ENCODE peak calls at places on chromosomes 12 and 14, in seven cellular contexts. U is fibroblast of villous mesenchyme, S is bronchial epithelial cell, X is testis, N is pancreas, O is GM06990, I is fibroblast of lung. C is an unnamed sample.
A peak's percentile ranks its signal among the peaks of the same experiment; 100 is the strongest.

GRCh38 chr14:35123388-35123703 is 994 bp downstream of the PRORP start:
- DNase-seq in U (no peak), S (peak; percentile 7), X (no peak), N (no peak), O (no peak), I (no peak), C (no peak)

GRCh38 chr12:76064904-76065303 is 19.6 kb downstream of the NAP1L1 start:
- DNase-seq in U (no peak), S (no peak), X (no peak), N (no peak), O (no peak), I (no peak), C (no peak)

GRCh38 chr12:131564843-131565242 is 146.0 kb upstream of the SFSWAP start:
- DNase-seq in U (no peak), S (no peak), X (no peak), N (no peak), O (no peak), I (no peak), C (peak; percentile 64)

GRCh38 chr12:120592121-120593049 is 11.2 kb upstream of the POP5 start:
- DNase-seq in U (no peak), S (no peak), X (no peak), N (no peak), O (no peak), I (no peak), C (no peak)

GRCh38 chr12:40158592-40159111 is 52.8 kb upstream of the SLC2A13 start:
- DNase-seq in U (no peak), S (peak; percentile 99), X (no peak), N (no peak), O (no peak), I (no peak), C (no peak)

GRCh38 chr14:83826838-83827237 is 1703.1 kb upstream of the FLRT2 start:
- DNase-seq in U (peak; percentile 58), S (peak; percentile 26), X (no peak), N (no peak), O (no peak), I (no peak), C (no peak)

GRCh38 chr14:50000215-50001145 is 107.6 kb downstream of the ARF6 start:
- DNase-seq in U (peak; percentile 92), S (peak; percentile 60), X (peak; percentile 68), N (no peak), O (peak; percentile 72), I (peak; percentile 94), C (no peak)

GRCh38 chr14:100305446-100306255 is 593 bp downstream of the SLC25A29 start:
- DNase-seq in U (no peak), S (no peak), X (no peak), N (no peak), O (peak; percentile 52), I (peak; percentile 31), C (no peak)

GRCh38 chr12:63919758-63920157 is 75.3 kb downstream of the SRGAP1 start:
- DNase-seq in U (no peak), S (no peak), X (no peak), N (no peak), O (no peak), I (no peak), C (no peak)

GRCh38 chr12:116236148-116236731 is 41.3 kb downstream of the MED13L start:
- DNase-seq in U (peak; percentile 64), S (peak; percentile 50), X (peak; percentile 70), N (peak; percentile 40), O (peak; percentile 9), I (peak; percentile 66), C (peak; percentile 65)

GRCh38 chr12:131983026-131983425 is 33.3 kb downstream of the EP400 start:
- DNase-seq in U (no peak), S (no peak), X (peak; percentile 4), N (no peak), O (no peak), I (no peak), C (no peak)

GRCh38 chr14:103093856-103094405 is 594 bp upstream of the EXOC3L4 start:
- DNase-seq in U (no peak), S (no peak), X (no peak), N (no peak), O (no peak), I (no peak), C (no peak)

GRCh38 chr14:22583994-22584393 is 5.0 kb downstream of the DAD1 start:
- DNase-seq in U (no peak), S (no peak), X (no peak), N (no peak), O (no peak), I (no peak), C (no peak)

GRCh38 chr14:22593189-22593588 is 4.2 kb upstream of the DAD1 start:
- DNase-seq in U (no peak), S (no peak), X (no peak), N (no peak), O (no peak), I (no peak), C (no peak)

GRCh38 chr14:22589096-22589839 is at the start of gene DAD1:
- DNase-seq in U (peak; percentile 100), S (peak; percentile 99), X (peak; percentile 98), N (peak; percentile 98), O (peak; percentile 100), I (peak; percentile 99), C (peak; percentile 98)

GRCh38 chr14:22588419-22589095 is 467 bp downstream of the DAD1 start:
- DNase-seq in U (no peak), S (no peak), X (no peak), N (no peak), O (no peak), I (peak; percentile 12), C (no peak)

DNA sequence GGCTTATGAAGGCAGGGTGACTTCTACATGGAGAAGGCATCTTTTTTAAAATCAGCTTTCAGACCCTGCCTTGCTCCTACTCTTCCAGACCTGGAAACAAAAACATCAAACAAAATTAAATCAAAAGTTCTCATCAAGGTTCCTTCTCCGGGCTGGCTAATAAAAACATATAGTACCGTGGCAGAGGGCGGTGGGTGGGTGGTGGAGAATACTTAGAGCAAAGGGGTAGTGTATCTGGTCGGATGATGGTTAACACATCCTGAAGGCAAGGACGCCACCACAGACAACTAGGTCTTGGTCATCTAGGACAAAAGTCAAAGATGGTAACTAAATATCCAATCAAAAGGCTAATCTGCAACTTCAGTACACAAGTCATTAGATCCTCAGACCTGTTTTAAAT is 1.8 kb downstream of the DAD1 start:
- DNase-seq in U (no peak), S (no peak), X (no peak), N (no peak), O (no peak), I (no peak), C (no peak)
- H3K4me3 ChIP-seq in U (no peak overlapping the region), S (no peak overlapping the region), X (no peak overlapping the region), N (peak overlapping the region; percentile 71), O (peak overlapping the region; percentile 87), I (peak overlapping the region; percentile 72), C (no peak overlapping the region)

DNA sequence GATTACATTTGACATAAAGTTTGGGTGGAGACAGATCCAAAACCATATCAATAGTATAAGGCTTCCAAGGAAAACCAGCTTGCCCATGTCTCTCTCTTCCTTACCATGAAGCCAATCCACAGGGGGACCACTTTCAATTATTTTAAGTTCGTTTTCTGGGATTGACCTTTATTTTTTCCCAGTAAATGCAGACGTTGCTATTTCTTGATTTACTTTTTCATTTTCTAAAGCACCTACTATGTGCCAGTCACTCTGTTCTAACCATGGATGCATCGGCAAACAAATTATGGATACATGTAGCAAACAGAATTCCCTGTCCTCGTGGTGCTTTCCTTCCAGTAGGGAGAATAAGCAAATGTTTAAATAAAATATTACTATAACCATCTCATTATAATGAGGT is 65.8 kb upstream of the KCNA1 start:
- DNase-seq in U (no peak), S (no peak), X (no peak), N (no peak), O (no peak), I (no peak), C (no peak)
- TF ChIP-seq CTCF in U (no peak), S (no peak), X (no peak), N (no peak), O (no peak), I (no peak), C (no peak)

GRCh38 chr12:66191547-66192126 is 2.6 kb downstream of the IRAK3 start:
- DNase-seq in U (no peak), S (peak; percentile 46), X (no peak), N (no peak), O (no peak), I (no peak), C (no peak)
- H3K4me3 ChIP-seq in U (no peak overlapping the region), S (no peak overlapping the region), X (no peak overlapping the region), N (no peak overlapping the region), O (no peak overlapping the region), I (no peak overlapping the region), C (no peak overlapping the region)

GRCh38 chr12:234891-235415 is 21.0 kb upstream of the SLC6A12 start:
- DNase-seq in U (no peak), S (no peak), X (peak; percentile 10), N (no peak), O (no peak), I (no peak), C (no peak)
- TF ChIP-seq CTCF in U (no peak), S (no peak), X (no peak), N (no peak), O (no peak), I (no peak), C (no peak)